ENCODE peak calls at places on chromosomes 16 and 17, in six cellular contexts. F is prostate gland, I is sigmoid colon, H is HL-60, G is GM12878, D is MM.1S. M is an unnamed sample.

GRCh38 chr16:11016993-11017392 is 72.6 kb downstream of the CLEC16A start:
- DNase-seq in D (no peak), I (no peak), G (no peak), F (peak), H (no peak), M (no peak)

GRCh38 chr17:69410671-69411070 is 3.8 kb upstream of the MAP2K6 start:
- DNase-seq in D (no peak), G (no peak), F (no peak), H (no peak), I (no peak), M (no peak)

GRCh38 chr17:2335726-2336214 is 487 bp downstream of the TSR1 start:
- DNase-seq in I (peak), F (no peak), G (no peak), D (no peak), H (peak), M (no peak)

GRCh38 chr16:28106467-28106866 is 43.0 kb upstream of the GSG1L start:
- DNase-seq in G (no peak), H (no peak), F (no peak), D (no peak), I (no peak), M (no peak)

GRCh38 chr16:86616906-86617305 is 38.6 kb downstream of the FOXL1 start:
- DNase-seq in G (no peak), H (no peak), F (no peak), D (no peak), I (no peak), M (no peak)

GRCh38 chr16:59748531-59748930 is 1014.4 kb upstream of the GOT2 start:
- DNase-seq in D (no peak), F (no peak), H (no peak), G (no peak), I (no peak), M (no peak)

GRCh38 chr17:78381601-78382168 is 3.2 kb downstream of the PGS1 start:
- DNase-seq in H (peak), D (no peak), G (no peak), I (no peak), F (no peak), M (no peak)

GRCh38 chr17:75152971-75153853 is 1.1 kb downstream of the JPT1 start:
- DNase-seq in G (no peak), D (no peak), F (peak), H (peak), I (peak), M (no peak)

GRCh38 chr16:56932588-56933265 is 785 bp downstream of the HERPUD1 start:
- DNase-seq in G (no peak), I (peak), D (peak), H (peak), F (peak), M (peak)

GRCh38 chr17:77323413-77324171 is 182.8 kb downstream of the SEC14L1 start:
- DNase-seq in G (no peak), F (no peak), D (no peak), H (no peak), I (peak), M (no peak)

GRCh38 chr16:67241008-67241900 is 6.0 kb downstream of the FHOD1 start:
- DNase-seq in H (no peak), I (no peak), G (no peak), D (no peak), F (peak), M (no peak)

GRCh38 chr17:35607239-35607817 is 20.2 kb downstream of the AP2B1 start:
- DNase-seq in I (no peak), G (no peak), D (no peak), H (no peak), F (peak), M (no peak)

GRCh38 chr17:47949951-47950350 is 7.7 kb downstream of the PRR15L start:
- DNase-seq in G (no peak), F (no peak), I (no peak), D (peak), H (peak), M (no peak)

GRCh38 chr17:63675607-63676539 is 24.1 kb downstream of the LIMD2 start:
- DNase-seq in F (peak), I (peak), H (peak), D (no peak), G (no peak), M (no peak)

GRCh38 chr16:85174871-85175723 is 62.8 kb upstream of the CIBAR2 start:
- DNase-seq in F (no peak), G (no peak), I (no peak), H (no peak), D (no peak), M (no peak)

GRCh38 chr16:3170440-3171180 is 17.4 kb upstream of the OR1F1 start:
- DNase-seq in D (no peak), F (no peak), I (peak), G (no peak), H (no peak), M (no peak)

GRCh38 chr17:74873036-74873873 is 461 bp upstream of the FDXR start:
- DNase-seq in G (peak), D (peak), I (peak), H (peak), F (peak), M (peak)

GRCh38 chr17:59791603-59792457 is 84.4 kb downstream of the VMP1 start:
- DNase-seq in H (no peak), I (no peak), D (no peak), G (no peak), F (no peak), M (no peak)

GRCh38 chr17:57667461-57667923 is 77.6 kb downstream of the CCDC182 start:
- DNase-seq in D (no peak), H (no peak), I (peak), F (no peak), G (no peak), M (no peak)

GRCh38 chr17:27421111-27421510 is 35.1 kb upstream of the KSR1 start:
- DNase-seq in G (no peak), D (no peak), H (no peak), I (peak), F (no peak), M (no peak)

GRCh38 chr17:44606658-44607057 is 49.4 kb downstream of the FZD2 start:
- DNase-seq in G (no peak), F (no peak), D (no peak), I (no peak), H (no peak), M (no peak)

GRCh38 chr16:3101018-3101840 is 2.1 kb upstream of the ZSCAN10 start:
- DNase-seq in H (peak), F (no peak), D (peak), G (no peak), I (no peak), M (no peak)

GRCh38 chr16:11024333-11025053 is 80.1 kb downstream of the CLEC16A start:
- DNase-seq in F (no peak), D (no peak), I (no peak), H (no peak), G (no peak), M (no peak)

GRCh38 chr17:82346342-82347300 is 12.4 kb upstream of the TEX19 start:
- DNase-seq in H (peak), I (no peak), D (no peak), F (no peak), G (no peak), M (no peak)

GRCh38 chr17:18377437-18378204 is at the start of gene EVPLL:
- DNase-seq in I (peak), H (peak), G (no peak), F (peak), D (peak), M (no peak)

GRCh38 chr16:51035110-51035498 is 116.0 kb downstream of the SALL1 start:
- DNase-seq in D (no peak), I (no peak), G (no peak), F (no peak), H (no peak), M (no peak)

GRCh38 chr16:228917-229730 is at the start of gene LUC7L:
- DNase-seq in D (peak), F (peak), G (peak), I (peak), H (peak), M (peak)

GRCh38 chr16:87465306-87465705 is 27.5 kb downstream of the ZCCHC14 start:
- DNase-seq in D (no peak), G (no peak), F (peak), I (peak), H (peak), M (no peak)

GRCh38 chr16:20906225-20906870 is 5.8 kb downstream of the LYRM1 start:
- DNase-seq in D (no peak), F (no peak), H (no peak), G (no peak), I (no peak), M (no peak)

GRCh38 chr17:632551-632950 is 82.1 kb downstream of the VPS53 start:
- DNase-seq in I (no peak), H (no peak), G (no peak), F (no peak), D (no peak), M (no peak)
- H3K27ac ChIP-seq in I (peak), H (no peak), G (no peak), F (peak), D (no peak), M (no peak)

DNA sequence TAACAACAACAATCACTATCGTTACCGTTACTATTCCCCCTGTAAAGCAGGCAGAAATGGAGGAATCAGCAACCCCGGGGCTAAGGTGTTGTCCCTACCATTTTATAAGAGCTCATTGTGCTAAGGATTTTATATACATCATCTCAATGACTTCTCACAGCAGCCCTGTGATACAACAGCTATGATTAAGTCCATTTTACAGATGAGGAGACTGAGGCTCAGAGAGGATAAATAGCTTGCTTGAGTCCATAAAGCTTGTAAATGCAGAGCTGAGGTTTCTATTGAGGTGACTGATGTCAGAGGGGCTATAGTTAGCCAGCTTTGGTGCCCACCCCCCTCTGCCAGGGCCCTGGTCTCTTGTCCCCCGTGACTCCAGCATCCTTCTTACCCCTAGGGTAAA is 16.7 kb upstream of the PDK2 start:
- DNase-seq in D (no peak), H (no peak), I (no peak), G (no peak), F (no peak), M (no peak)
- H3K27ac ChIP-seq in D (no peak), H (no peak), I (no peak), G (no peak), F (no peak), M (no peak)

GRCh38 chr16:71807905-71808592 is 585 bp downstream of the AP1G1 start:
- DNase-seq in H (peak), G (no peak), D (peak), I (peak), F (peak), M (peak)

GRCh38 chr16:71811261-71811803 is 2.7 kb upstream of the AP1G1 start:
- DNase-seq in D (no peak), G (no peak), H (no peak), F (no peak), I (no peak), M (no peak)

GRCh38 chr16:71803305-71803690 is 5.3 kb downstream of the AP1G1 start:
- DNase-seq in F (no peak), H (no peak), G (no peak), D (no peak), I (no peak), M (no peak)

DNA sequence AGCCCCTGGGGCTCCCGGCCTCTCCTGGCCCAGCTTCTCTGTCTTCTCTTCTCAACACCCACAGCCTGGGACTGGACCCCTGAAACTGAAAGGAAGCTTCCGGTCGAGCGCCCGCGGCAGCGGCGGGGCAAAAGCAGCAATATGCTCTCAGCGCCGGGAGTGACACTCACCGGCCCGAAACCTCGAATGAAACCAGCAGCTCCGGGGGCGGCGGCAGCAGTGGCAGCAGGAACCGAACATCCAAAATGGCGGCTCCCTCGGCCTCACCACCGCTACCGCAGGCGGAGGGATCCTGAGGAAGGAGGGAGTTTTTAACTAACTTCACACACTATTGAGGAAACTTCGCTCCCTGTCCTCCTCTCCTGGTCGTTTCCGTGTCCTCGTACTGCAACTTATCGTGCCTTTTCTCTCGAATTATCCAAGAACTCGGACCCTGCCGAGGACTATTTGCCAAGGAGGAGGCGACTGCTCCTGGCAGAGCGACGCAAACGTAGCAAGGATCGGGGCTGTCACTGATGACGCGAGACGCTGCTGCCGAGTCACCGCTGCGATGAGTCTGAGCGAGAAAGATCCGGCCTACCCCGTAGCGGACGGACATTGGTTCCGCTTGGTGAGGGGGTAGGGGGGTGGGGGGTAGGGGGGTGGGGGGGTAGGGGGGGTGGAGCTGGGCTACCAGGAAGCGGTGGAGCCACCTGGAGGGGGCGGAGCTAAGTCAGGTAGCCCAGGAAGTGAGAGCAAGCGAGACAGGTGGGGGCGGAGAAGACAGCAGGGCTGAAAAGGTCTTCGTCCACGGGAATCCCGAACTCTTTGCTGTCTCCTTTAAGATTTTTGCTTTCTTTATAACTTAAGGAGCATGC is at the start of gene AP1G1:
- DNase-seq in F (peak), D (peak), G (peak), H (peak), I (peak), M (peak)
- H3K27ac ChIP-seq in F (peak), D (peak), G (peak), H (peak), I (peak), M (peak)

GRCh38 chr17:81287741-81288430 is 7.2 kb downstream of the SLC38A10 start:
- DNase-seq in F (no peak), I (no peak), D (no peak), G (no peak), H (peak), M (no peak)

GRCh38 chr17:81286491-81287145 is 8.5 kb downstream of the SLC38A10 start:
- DNase-seq in G (no peak), I (no peak), D (no peak), F (no peak), H (no peak), M (no peak)

GRCh38 chr17:81288715-81289114 is 6.4 kb downstream of the SLC38A10 start:
- DNase-seq in G (no peak), H (no peak), F (no peak), D (no peak), I (no peak), M (no peak)

GRCh38 chr17:81285894-81286293 is 9.2 kb downstream of the SLC38A10 start:
- DNase-seq in H (no peak), G (no peak), I (no peak), D (no peak), F (no peak), M (no peak)

DNA sequence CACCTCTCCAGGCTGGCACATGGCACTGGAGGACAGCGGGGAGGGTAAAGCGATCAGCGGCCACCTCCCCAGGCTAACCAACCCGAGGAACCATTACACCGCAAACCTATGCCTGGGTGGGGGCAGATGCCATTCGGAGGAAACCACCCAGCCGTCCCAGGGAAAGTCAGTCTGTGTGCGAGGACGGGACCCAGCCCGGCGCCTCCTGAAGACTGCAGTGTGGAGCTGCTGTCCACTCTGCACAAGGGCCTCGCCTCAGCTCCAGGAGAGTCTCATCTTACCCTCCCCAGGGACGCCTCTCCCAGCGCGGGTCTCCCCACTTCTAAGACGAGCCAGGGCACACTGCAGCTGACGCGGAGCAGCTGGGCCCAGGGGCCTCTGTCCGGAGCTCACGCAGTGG is 8.0 kb downstream of the SLC38A10 start:
- DNase-seq in G (no peak), F (no peak), D (no peak), H (no peak), I (no peak), M (no peak)
- H3K27ac ChIP-seq in G (no peak), F (no peak), D (no peak), H (peak), I (no peak), M (peak)

DNA sequence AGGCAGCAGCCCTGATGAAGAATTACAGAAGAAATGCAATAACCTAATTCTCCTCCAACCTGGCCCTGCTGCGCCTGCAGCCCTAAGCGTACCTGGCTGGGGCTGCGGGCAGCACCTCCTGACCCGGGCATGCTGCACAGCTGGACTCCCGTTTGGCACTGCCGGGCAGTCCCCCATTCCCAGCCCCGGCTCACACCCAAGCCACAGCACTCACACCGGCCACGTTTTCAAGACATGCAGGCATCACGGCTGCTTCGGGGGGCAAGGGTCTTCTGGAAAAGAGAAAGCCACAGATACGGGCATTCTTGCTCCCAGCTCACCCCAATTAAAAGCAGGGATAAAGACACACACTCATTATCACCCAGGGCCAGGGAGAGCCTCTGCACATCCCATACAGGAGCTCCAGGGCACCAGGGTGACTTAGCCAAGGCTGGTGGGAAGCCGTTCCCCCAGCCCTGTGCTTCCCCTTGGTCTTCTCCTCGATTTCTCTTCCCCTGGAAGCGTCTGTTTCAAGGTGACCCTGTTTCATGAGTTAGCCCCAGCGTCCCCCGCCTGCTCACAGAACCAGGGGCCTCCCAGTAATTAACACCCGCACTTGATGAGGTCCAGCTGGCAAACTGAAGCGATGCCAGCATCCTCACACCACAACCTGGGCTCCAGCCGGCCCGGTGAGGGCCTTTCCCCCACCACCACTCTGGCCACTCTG is 216.7 kb downstream of the C16orf78 start:
- DNase-seq in I (no peak), F (no peak), D (no peak), H (no peak), G (no peak), M (no peak)
- H3K27ac ChIP-seq in I (no peak), F (no peak), D (no peak), H (no peak), G (no peak), M (no peak)

M was measured in substantia nigra.